ENCODE peak calls at places on chromosome X, in nine cellular contexts. H is EH; A is brain microvascular endothelial cell; C is stimulated activated CD4-positive, alpha-beta T cell treated with anti-CD3 and anti-CD28 coated beads, Interleukin-15, amount 100 ng/mL, for 48 hours; N is A549; M is HT1080; G is epithelial cell of prostate; X is fibroblast of pulmonary artery; T is activated naive CD4-positive, alpha-beta T cell treated with anti-CD3 and anti-CD28 coated beads, Interleukin-2, amount 10 ng/mL, durations not matched to agents 7 days and 5 days. I is an unnamed sample.

GRCh38 chrX:124208675-124209074 is 123.8 kb upstream of the TEX13D start:
- DNase-seq in C (no peak), M (no peak), T (no peak), X (no peak), N (no peak), G (no peak), H (no peak), A (no peak), I (no peak)

GRCh38 chrX:110218591-110218990 is 99.3 kb downstream of the AMMECR1 start:
- DNase-seq in X (peak), G (no peak), M (no peak), T (no peak), C (no peak), A (no peak), N (peak), H (peak), I (no peak)

GRCh38 chrX:3567681-3568080 is 145.8 kb downstream of the PRKX start:
- DNase-seq in X (no peak), T (no peak), M (no peak), H (peak), A (no peak), N (no peak), G (no peak), C (no peak), I (no peak)

GRCh38 chrX:103360092-103360491 is 3.8 kb downstream of the TCEAL9 start:
- DNase-seq in A (no peak), X (peak), T (no peak), M (peak), N (no peak), H (no peak), G (no peak), C (no peak), I (no peak)

GRCh38 chrX:147675819-147676218 is 235.9 kb upstream of the FMR1 start:
- DNase-seq in N (no peak), H (no peak), C (no peak), G (no peak), T (no peak), A (no peak), M (no peak), X (no peak), I (no peak)

GRCh38 chrX:71117358-71117757 is 1.0 kb upstream of the MED12 start:
- DNase-seq in C (no peak), N (no peak), A (no peak), H (no peak), T (no peak), M (no peak), X (no peak), G (no peak), I (no peak)

GRCh38 chrX:115894087-115894486 is 276.5 kb upstream of the AGTR2 start:
- DNase-seq in X (peak), N (peak), T (no peak), C (no peak), M (peak), A (peak), H (no peak), G (no peak), I (peak)

GRCh38 chrX:69069086-69069445 is 96.2 kb downstream of the PJA1 start:
- DNase-seq in A (no peak), G (no peak), X (no peak), T (no peak), N (no peak), M (no peak), C (no peak), H (no peak), I (no peak)

GRCh38 chrX:64394059-64394873 is 986 bp downstream of the MTMR8 start:
- DNase-seq in X (no peak), H (no peak), N (no peak), G (no peak), C (no peak), T (no peak), A (no peak), M (peak), I (no peak)

GRCh38 chrX:2572740-2573139 is 72.0 kb upstream of the DHRSX start:
- DNase-seq in C (no peak), G (no peak), A (peak), X (peak), N (peak), H (peak), M (peak), T (no peak), I (peak)

GRCh38 chrX:78595901-78596502 is 63.1 kb downstream of the RTL3 start:
- DNase-seq in T (no peak), N (peak), M (peak), C (no peak), A (no peak), X (peak), H (peak), G (no peak), I (no peak)

GRCh38 chrX:973010-973409 is 239.4 kb downstream of the CRLF2 start:
- DNase-seq in N (no peak), X (no peak), T (no peak), A (no peak), H (no peak), M (no peak), G (no peak), C (no peak), I (no peak)

GRCh38 chrX:54931107-54931506 is 10.5 kb downstream of the TRO start:
- DNase-seq in C (no peak), H (no peak), G (no peak), M (no peak), A (no peak), T (no peak), X (no peak), N (no peak), I (no peak)

GRCh38 chrX:1537031-1537715 is at the start of gene P2RY8:
- DNase-seq in X (peak), G (no peak), C (peak), T (peak), N (peak), A (peak), H (peak), M (peak), I (no peak)

GRCh38 chrX:115362334-115363095 is 73.0 kb downstream of the LUZP4 start:
- DNase-seq in H (peak), N (no peak), M (peak), G (no peak), C (no peak), T (no peak), A (no peak), X (no peak), I (peak)

GRCh38 chrX:56794404-56794803 is 65.4 kb downstream of the NBDY start:
- DNase-seq in H (no peak), T (no peak), M (no peak), N (no peak), X (no peak), C (no peak), A (no peak), G (no peak), I (peak)